ENCODE peak calls at places on chromosomes 6 and 20, in five cellular contexts. H, Q, J, E and I are unnamed samples.

GRCh38 chr20:58384821-58385220 is 4.2 kb upstream of the VAPB start:
- DNase-seq in H (no peak), Q (no peak), J (no peak), E (no peak), I (no peak)

GRCh38 chr6:34332255-34333198 is 59.9 kb downstream of the NUDT3 start:
- DNase-seq in H (no peak), Q (no peak), J (no peak), E (no peak), I (no peak)

GRCh38 chr6:149234051-149234962 is 83.2 kb upstream of the TAB2 start:
- DNase-seq in H (no peak), Q (peak), J (no peak), E (no peak), I (no peak)

GRCh38 chr20:47196091-47197081 is 160.1 kb downstream of the ZMYND8 start:
- DNase-seq in H (peak), Q (peak), J (peak), E (peak), I (peak)

GRCh38 chr6:89985744-89986493 is 91.7 kb downstream of the GJA10 start:
- DNase-seq in H (no peak), Q (peak), J (no peak), E (no peak), I (no peak)

GRCh38 chr6:135985471-135985870 is 134.0 kb downstream of the PDE7B start:
- DNase-seq in H (no peak), Q (no peak), J (no peak), E (no peak), I (peak)

GRCh38 chr20:51862796-51863195 is 60.5 kb upstream of the SALL4 start:
- DNase-seq in H (no peak), Q (no peak), J (no peak), E (no peak), I (no peak)

GRCh38 chr6:78492351-78493010 is 374.9 kb upstream of the IRAK1BP1 start:
- DNase-seq in H (no peak), Q (no peak), J (no peak), E (no peak), I (no peak)

GRCh38 chr20:41171736-41172295 is 34.5 kb downstream of the PLCG1 start:
- DNase-seq in H (no peak), Q (no peak), J (no peak), E (no peak), I (no peak)